ENCODE peak calls at places on chromosomes 13 and 19, in five cellular contexts. E, I, J, F and L are unnamed samples.

GRCh38 chr13:100506154-100506553 is 82.4 kb downstream of the GGACT start:
- DNase-seq in E (no peak), F (no peak), J (no peak), I (no peak), L (no peak)

GRCh38 chr13:32415019-32415418 is 12.9 kb downstream of the N4BP2L1 start:
- DNase-seq in I (peak), F (no peak), J (peak), E (no peak), L (no peak)

GRCh38 chr19:4375164-4375619 is 25.2 kb downstream of the SH3GL1 start:
- DNase-seq in E (no peak), I (no peak), F (no peak), J (no peak), L (no peak)

GRCh38 chr13:51970251-51970793 is 40.9 kb downstream of the ATP7B start:
- DNase-seq in J (no peak), F (no peak), E (no peak), I (no peak), L (no peak)

GRCh38 chr13:26965976-26966375 is 205.4 kb upstream of the GPR12 start:
- DNase-seq in F (peak), E (peak), J (peak), I (peak), L (no peak)

GRCh38 chr19:38703509-38703908 is 40.8 kb downstream of the CAPN12 start:
- DNase-seq in E (no peak), I (no peak), F (no peak), J (no peak), L (no peak)

GRCh38 chr13:51714663-51715168 is 89.2 kb downstream of the DHRS12 start:
- DNase-seq in I (peak), E (peak), F (peak), J (peak), L (no peak)

GRCh38 chr13:32850311-32851052 is 165.7 kb upstream of the KL start:
- DNase-seq in I (no peak), J (peak), E (no peak), F (no peak), L (no peak)